ENCODE peak calls at places on chromosomes 6 and 20, in five cellular contexts. One of them, this sample, is unnamed.

GRCh38 chr6:153130515-153131036 is 506 bp downstream of the RGS17 start:
- DNase-seq in right lobe of liver: no peak
- DNase-seq in colonic mucosa: no peak
- DNase-seq in MG63: peak
- DNase-seq in Caco-2: peak
- DNase-seq in this sample: no peak

GRCh38 chr6:109139109-109139508 is 43.8 kb downstream of the CEP57L1 start:
- DNase-seq in colonic mucosa: no peak
- DNase-seq in MG63: no peak
- DNase-seq in Caco-2: no peak
- DNase-seq in right lobe of liver: no peak
- DNase-seq in this sample: no peak

GRCh38 chr6:69973138-69973537 is 106.8 kb downstream of the COL19A1 start:
- DNase-seq in MG63: no peak
- DNase-seq in colonic mucosa: no peak
- DNase-seq in Caco-2: no peak
- DNase-seq in right lobe of liver: no peak
- DNase-seq in this sample: no peak

GRCh38 chr6:123226398-123226797 is 230.4 kb downstream of the CLVS2 start:
- DNase-seq in right lobe of liver: no peak
- DNase-seq in MG63: no peak
- DNase-seq in Caco-2: no peak
- DNase-seq in colonic mucosa: no peak
- DNase-seq in this sample: no peak

GRCh38 chr6:34792605-34793500 is 970 bp downstream of the BLTP3A start:
- DNase-seq in colonic mucosa: peak
- DNase-seq in Caco-2: peak
- DNase-seq in right lobe of liver: peak
- DNase-seq in MG63: peak
- DNase-seq in this sample: peak

GRCh38 chr6:4974962-4975361 is 28.9 kb downstream of the RPP40 start:
- DNase-seq in Caco-2: no peak
- DNase-seq in MG63: no peak
- DNase-seq in colonic mucosa: no peak
- DNase-seq in right lobe of liver: no peak
- DNase-seq in this sample: no peak

GRCh38 chr6:20800229-20800628 is 266.0 kb downstream of the CDKAL1 start:
- DNase-seq in Caco-2: no peak
- DNase-seq in MG63: no peak
- DNase-seq in right lobe of liver: no peak
- DNase-seq in colonic mucosa: no peak
- DNase-seq in this sample: no peak

GRCh38 chr6:132314432-132314831 is 86.8 kb downstream of the MOXD1 start:
- DNase-seq in Caco-2: no peak
- DNase-seq in MG63: no peak
- DNase-seq in colonic mucosa: no peak
- DNase-seq in right lobe of liver: no peak
- DNase-seq in this sample: no peak

GRCh38 chr6:125044667-125045066 is 82.4 kb downstream of the RNF217 start:
- DNase-seq in MG63: no peak
- DNase-seq in colonic mucosa: no peak
- DNase-seq in Caco-2: no peak
- DNase-seq in right lobe of liver: no peak
- DNase-seq in this sample: no peak

GRCh38 chr6:146770965-146771735 is 172.4 kb downstream of the ADGB start:
- DNase-seq in colonic mucosa: no peak
- DNase-seq in MG63: no peak
- DNase-seq in right lobe of liver: peak
- DNase-seq in Caco-2: no peak
- DNase-seq in this sample: no peak

GRCh38 chr6:25363429-25363828 is 84.3 kb downstream of the CARMIL1 start:
- DNase-seq in Caco-2: no peak
- DNase-seq in MG63: no peak
- DNase-seq in right lobe of liver: no peak
- DNase-seq in colonic mucosa: no peak
- DNase-seq in this sample: no peak

DNA sequence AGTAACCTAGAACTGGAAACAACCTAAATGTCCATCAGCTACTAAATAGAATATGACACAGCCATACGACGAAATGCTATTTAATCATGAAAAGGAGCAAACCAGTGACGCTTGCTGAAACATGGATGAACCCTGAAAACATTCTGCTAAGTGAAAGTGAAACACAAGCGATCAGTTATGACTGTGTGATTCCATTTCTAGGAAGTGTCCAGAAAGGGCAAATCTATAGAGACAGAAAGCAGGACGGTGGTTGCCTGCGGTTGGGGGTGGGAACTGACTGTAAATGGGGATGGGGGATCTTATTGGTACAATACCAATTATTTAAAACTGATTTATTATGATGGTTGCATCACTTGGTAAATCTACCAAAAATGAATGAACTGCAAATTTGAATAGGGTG is 126.8 kb downstream of the IPCEF1 start:
- DNase-seq in right lobe of liver: no peak
- DNase-seq in MG63: no peak
- DNase-seq in colonic mucosa: no peak
- DNase-seq in Caco-2: no peak
- DNase-seq in this sample: no peak
- H3K4me3 ChIP-seq in right lobe of liver: no peak
- H3K4me3 ChIP-seq in MG63: peak
- H3K4me3 ChIP-seq in colonic mucosa: no peak
- H3K4me3 ChIP-seq in Caco-2: no peak
- H3K4me3 ChIP-seq in this sample: no peak

GRCh38 chr6:29552512-29553051 is 7.0 kb downstream of the UBD start:
- DNase-seq in right lobe of liver: no peak
- DNase-seq in colonic mucosa: no peak
- DNase-seq in MG63: no peak
- DNase-seq in Caco-2: no peak
- DNase-seq in this sample: no peak
- H3K4me3 ChIP-seq in right lobe of liver: no peak
- H3K4me3 ChIP-seq in colonic mucosa: no peak
- H3K4me3 ChIP-seq in MG63: no peak
- H3K4me3 ChIP-seq in Caco-2: no peak
- H3K4me3 ChIP-seq in this sample: no peak

GRCh38 chr20:56411759-56412472 is at the start of gene CASS4:
- DNase-seq in right lobe of liver: no peak
- DNase-seq in colonic mucosa: no peak
- DNase-seq in MG63: no peak
- DNase-seq in Caco-2: peak
- DNase-seq in this sample: no peak
- H3K4me3 ChIP-seq in right lobe of liver: peak
- H3K4me3 ChIP-seq in colonic mucosa: no peak
- H3K4me3 ChIP-seq in MG63: no peak
- H3K4me3 ChIP-seq in Caco-2: no peak
- H3K4me3 ChIP-seq in this sample: no peak

DNA sequence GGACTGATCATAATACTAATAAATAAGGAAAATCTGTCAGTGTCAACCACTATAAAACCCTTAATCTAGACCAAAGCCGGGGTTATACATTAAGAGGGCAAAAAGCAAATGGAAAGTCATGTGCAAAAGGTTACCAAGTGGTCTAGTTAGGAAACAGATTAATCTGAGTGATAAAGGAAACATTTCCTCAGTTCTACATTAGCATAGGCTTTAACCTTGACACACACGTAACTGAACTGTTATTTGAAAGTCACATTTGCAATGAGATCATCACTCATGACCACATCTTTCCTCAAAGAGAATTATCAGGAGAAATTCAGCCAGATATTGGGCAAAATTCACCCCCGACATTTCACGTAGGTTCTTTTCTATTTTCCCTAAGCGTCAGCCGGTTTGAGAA is 76.6 kb upstream of the DST start:
- DNase-seq in MG63: no peak
- DNase-seq in right lobe of liver: no peak
- DNase-seq in colonic mucosa: no peak
- DNase-seq in Caco-2: no peak
- DNase-seq in this sample: no peak
- H3K4me3 ChIP-seq in MG63: no peak
- H3K4me3 ChIP-seq in right lobe of liver: no peak
- H3K4me3 ChIP-seq in colonic mucosa: no peak
- H3K4me3 ChIP-seq in Caco-2: no peak
- H3K4me3 ChIP-seq in this sample: no peak